ENCODE peak calls at places on chromosome 13, in four cellular contexts. A is SK-N-SH, T is HepG2, B is K562. D is an unnamed sample.

GRCh38 chr13:109869312-109870237 is 83.2 kb upstream of the IRS2 start:
- DNase-seq in A (peak), T (no peak), B (peak), D (no peak)

GRCh38 chr13:79128158-79128557 is 277.9 kb downstream of the RBM26 start:
- DNase-seq in A (no peak), T (peak), B (no peak), D (no peak)

GRCh38 chr13:106597190-106597589 is 29.3 kb upstream of the ARGLU1 start:
- DNase-seq in A (no peak), T (no peak), B (no peak), D (no peak)

GRCh38 chr13:40814803-40815202 is 25.4 kb downstream of the SLC25A15 start:
- DNase-seq in A (no peak), T (no peak), B (no peak), D (no peak)

GRCh38 chr13:25679936-25680335 is 308.2 kb downstream of the ATP8A2 start:
- DNase-seq in A (no peak), T (no peak), B (no peak), D (no peak)

GRCh38 chr13:87459419-87459818 is 211.8 kb upstream of the SLITRK5 start:
- DNase-seq in A (no peak), T (no peak), B (no peak), D (no peak)

GRCh38 chr13:19725320-19725719 is 57.4 kb downstream of the PSPC1 start:
- DNase-seq in A (no peak), T (no peak), B (no peak), D (no peak)

GRCh38 chr13:113647351-113648217 is 10.4 kb downstream of the ATP4B start:
- DNase-seq in A (peak), T (no peak), B (no peak), D (peak)

GRCh38 chr13:113740661-113741060 is 18.4 kb upstream of the TMEM255B start:
- DNase-seq in A (no peak), T (no peak), B (no peak), D (no peak)

GRCh38 chr13:109981000-109981399 is 194.6 kb upstream of the IRS2 start:
- DNase-seq in A (no peak), T (no peak), B (no peak), D (no peak)

GRCh38 chr13:68359105-68359504 is 1129.0 kb upstream of the PCDH9 start:
- DNase-seq in A (no peak), T (no peak), B (no peak), D (no peak)

GRCh38 chr13:75566658-75567057 is 17.1 kb downstream of the UCHL3 start:
- DNase-seq in A (peak), T (peak), B (no peak), D (no peak)

GRCh38 chr13:34044041-34044440 is 226.1 kb downstream of the RFC3 start:
- DNase-seq in A (no peak), T (no peak), B (no peak), D (no peak)

GRCh38 chr13:42893346-42893745 is 98.7 kb downstream of the EPSTI1 start:
- DNase-seq in A (no peak), T (no peak), B (no peak), D (no peak)

GRCh38 chr13:106867249-106867648 is 299.3 kb upstream of the ARGLU1 start:
- DNase-seq in A (peak), T (no peak), B (no peak), D (no peak)

GRCh38 chr13:97977376-97977705 is 23.9 kb downstream of the IPO5 start:
- DNase-seq in A (no peak), T (no peak), B (no peak), D (no peak)

GRCh38 chr13:95341441-95341840 is 40.2 kb upstream of the ABCC4 start:
- DNase-seq in A (no peak), T (no peak), B (no peak), D (no peak)

GRCh38 chr13:41494202-41494601 is 36.9 kb downstream of the RGCC start:
- DNase-seq in A (no peak), T (no peak), B (no peak), D (no peak)

GRCh38 chr13:42894765-42895181 is 97.3 kb downstream of the EPSTI1 start:
- DNase-seq in A (peak), T (no peak), B (no peak), D (no peak)

GRCh38 chr13:111328111-111328802 is 7.8 kb downstream of the TEX29 start:
- DNase-seq in A (no peak), T (no peak), B (no peak), D (no peak)

GRCh38 chr13:52921194-52921593 is 72.8 kb upstream of the PCDH8 start:
- DNase-seq in A (no peak), T (no peak), B (no peak), D (no peak)

GRCh38 chr13:21579754-21580316 is 24.1 kb downstream of the MICU2 start:
- DNase-seq in A (no peak), T (no peak), B (no peak), D (no peak)

GRCh38 chr13:24668955-24669354 is 11.3 kb upstream of the ATP12A start:
- DNase-seq in A (no peak), T (no peak), B (no peak), D (no peak)

GRCh38 chr13:28067526-28067925 is 32.9 kb downstream of the FLT3 start:
- DNase-seq in A (no peak), T (no peak), B (no peak), D (no peak)

GRCh38 chr13:67520886-67521285 is 290.8 kb upstream of the PCDH9 start:
- DNase-seq in A (no peak), T (no peak), B (no peak), D (no peak)

GRCh38 chr13:107881362-107881761 is 334.0 kb downstream of the LIG4 start:
- DNase-seq in A (no peak), T (no peak), B (no peak), D (no peak)

GRCh38 chr13:21672811-21673591 is 2.1 kb downstream of the FGF9 start:
- DNase-seq in A (no peak), T (no peak), B (no peak), D (no peak)

GRCh38 chr13:21670006-21670882 is 629 bp upstream of the FGF9 start:
- DNase-seq in A (peak), T (no peak), B (peak), D (no peak)

GRCh38 chr13:113052206-113052605 is 53.4 kb upstream of the F7 start:
- DNase-seq in A (no peak), T (no peak), B (no peak), D (no peak)

GRCh38 chr13:47463726-47464125 is 537.3 kb downstream of the SUCLA2 start:
- DNase-seq in A (no peak), T (no peak), B (no peak), D (no peak)

GRCh38 chr13:25118371-25118770 is 22.4 kb downstream of the PABPC3 start:
- DNase-seq in A (no peak), T (no peak), B (no peak), D (no peak)

GRCh38 chr13:105410602-105411001 is 1124.9 kb downstream of the EFNB2 start:
- DNase-seq in A (peak), T (peak), B (peak), D (peak)

GRCh38 chr13:110367620-110368019 is 60.5 kb downstream of the COL4A2 start:
- DNase-seq in A (peak), T (no peak), B (no peak), D (no peak)

GRCh38 chr13:103931885-103932284 is 865.7 kb upstream of the SLC10A2 start:
- DNase-seq in A (no peak), T (no peak), B (no peak), D (no peak)

GRCh38 chr13:27578121-27579030 is 42.0 kb downstream of the LNX2 start:
- DNase-seq in A (no peak), T (no peak), B (no peak), D (no peak)

GRCh38 chr13:38674208-38674607 is 12.7 kb upstream of the FREM2 start:
- DNase-seq in A (no peak), T (no peak), B (no peak), D (no peak)

DNA sequence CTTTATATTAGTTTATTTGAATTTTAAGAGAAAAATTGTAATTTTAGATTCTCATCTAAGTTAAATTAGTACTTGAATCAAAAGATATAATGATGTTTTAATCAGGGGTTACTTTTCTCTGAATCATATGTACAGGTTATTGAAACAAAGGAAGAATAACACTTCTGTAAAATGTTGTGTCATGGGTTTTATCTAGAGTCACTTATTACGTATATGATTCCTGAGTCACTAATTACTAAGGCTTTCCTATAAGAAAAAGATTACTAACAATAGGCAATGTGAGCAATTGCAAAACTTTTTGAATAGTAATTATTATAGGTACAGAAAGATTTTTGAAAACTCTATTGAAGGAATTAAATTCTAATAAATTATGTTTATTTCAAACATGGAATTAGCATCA is 99.2 kb upstream of the KLF5 start:
- DNase-seq in A (no peak), T (no peak), B (no peak), D (no peak)
- TF ChIP-seq RAD21 in A (no peak), T (no peak), B (no peak), D (no peak)

GRCh38 chr13:99267927-99268326 is 9.7 kb upstream of the GPR18 start:
- DNase-seq in A (no peak), T (no peak), B (peak), D (no peak)

GRCh38 chr13:99271249-99271648 is 13.1 kb upstream of the GPR18 start:
- DNase-seq in A (no peak), T (no peak), B (no peak), D (no peak)

GRCh38 chr13:99268822-99269221 is 10.6 kb upstream of the GPR18 start:
- DNase-seq in A (no peak), T (no peak), B (no peak), D (no peak)

GRCh38 chr13:99270503-99270902 is 12.3 kb upstream of the GPR18 start:
- DNase-seq in A (no peak), T (no peak), B (no peak), D (no peak)

GRCh38 chr13:99269627-99270252 is 11.6 kb upstream of the GPR18 start:
- DNase-seq in A (peak), T (peak), B (no peak), D (peak)
- TF ChIP-seq ZBTB33 in A (no peak), T (no peak), B (no peak), D (no peak)

DNA sequence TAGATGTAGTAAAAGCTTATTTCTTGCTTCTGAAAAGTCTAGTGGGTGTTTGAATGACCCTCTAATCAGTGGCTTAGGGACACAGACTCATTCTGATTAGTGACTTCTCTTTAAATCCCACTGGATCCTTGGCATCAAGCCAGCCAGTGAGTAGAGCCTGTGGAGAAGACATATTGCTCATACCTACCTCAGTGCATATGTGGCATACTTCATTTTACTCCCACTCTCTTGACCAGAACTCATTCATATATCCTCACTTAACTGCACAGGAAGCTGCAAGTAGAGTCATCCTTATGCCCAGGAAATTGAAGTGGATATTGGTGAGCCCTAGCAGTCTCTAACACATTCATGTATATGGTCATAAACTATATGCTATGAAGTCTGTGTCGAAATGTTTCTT is 148.3 kb downstream of the PDS5B start:
- DNase-seq in A (no peak), T (no peak), B (peak), D (no peak)
- TF ChIP-seq RAD21 in A (no peak), T (no peak), B (no peak), D (no peak)

GRCh38 chr13:99266827-99267226 is 8.6 kb upstream of the GPR18 start:
- DNase-seq in A (no peak), T (no peak), B (no peak), D (no peak)

GRCh38 chr13:99263386-99263785 is 5.2 kb upstream of the GPR18 start:
- DNase-seq in A (no peak), T (no peak), B (no peak), D (no peak)

GRCh38 chr13:99264053-99264452 is 5.9 kb upstream of the GPR18 start:
- DNase-seq in A (no peak), T (no peak), B (no peak), D (no peak)

GRCh38 chr13:99265162-99265822 is 7.1 kb upstream of the GPR18 start:
- DNase-seq in A (no peak), T (no peak), B (no peak), D (no peak)

DNA sequence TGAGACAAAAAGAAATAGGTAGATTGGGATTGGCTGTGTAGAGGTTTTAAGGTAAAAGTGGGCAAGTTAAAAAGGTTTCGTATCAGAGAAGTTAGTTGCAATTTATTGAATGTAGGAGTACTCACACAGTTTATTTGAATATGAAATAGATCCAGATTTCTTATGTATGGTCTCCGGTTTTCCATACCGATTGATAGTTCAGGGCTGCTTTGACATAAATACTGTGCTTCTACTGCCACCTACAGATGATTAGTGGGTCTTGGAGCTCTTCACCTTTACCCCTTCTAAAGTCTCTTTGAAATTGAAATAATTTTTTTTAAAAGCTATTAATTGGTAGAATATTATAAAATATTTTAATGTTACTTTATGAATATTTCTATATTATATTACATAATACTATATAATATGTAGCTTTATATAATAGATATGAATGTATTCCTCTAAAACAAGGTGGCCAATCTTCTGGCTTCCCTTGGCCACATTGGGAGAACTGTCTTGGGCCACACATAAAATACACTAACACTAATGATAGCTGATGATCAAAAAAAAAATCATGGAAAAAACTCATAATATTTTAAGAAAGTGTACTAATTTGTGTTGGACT is 7.7 kb upstream of the GPR18 start:
- DNase-seq in A (peak), T (peak), B (peak), D (peak)
- TF ChIP-seq ZBTB33 in A (no peak), T (no peak), B (no peak), D (no peak)

GRCh38 chr13:100675660-100676129 is 1.1 kb upstream of the TMTC4 start:
- DNase-seq in A (no peak), T (no peak), B (no peak), D (no peak)
- TF ChIP-seq RAD21 in A (no peak), T (no peak), B (no peak), D (no peak)

DNA sequence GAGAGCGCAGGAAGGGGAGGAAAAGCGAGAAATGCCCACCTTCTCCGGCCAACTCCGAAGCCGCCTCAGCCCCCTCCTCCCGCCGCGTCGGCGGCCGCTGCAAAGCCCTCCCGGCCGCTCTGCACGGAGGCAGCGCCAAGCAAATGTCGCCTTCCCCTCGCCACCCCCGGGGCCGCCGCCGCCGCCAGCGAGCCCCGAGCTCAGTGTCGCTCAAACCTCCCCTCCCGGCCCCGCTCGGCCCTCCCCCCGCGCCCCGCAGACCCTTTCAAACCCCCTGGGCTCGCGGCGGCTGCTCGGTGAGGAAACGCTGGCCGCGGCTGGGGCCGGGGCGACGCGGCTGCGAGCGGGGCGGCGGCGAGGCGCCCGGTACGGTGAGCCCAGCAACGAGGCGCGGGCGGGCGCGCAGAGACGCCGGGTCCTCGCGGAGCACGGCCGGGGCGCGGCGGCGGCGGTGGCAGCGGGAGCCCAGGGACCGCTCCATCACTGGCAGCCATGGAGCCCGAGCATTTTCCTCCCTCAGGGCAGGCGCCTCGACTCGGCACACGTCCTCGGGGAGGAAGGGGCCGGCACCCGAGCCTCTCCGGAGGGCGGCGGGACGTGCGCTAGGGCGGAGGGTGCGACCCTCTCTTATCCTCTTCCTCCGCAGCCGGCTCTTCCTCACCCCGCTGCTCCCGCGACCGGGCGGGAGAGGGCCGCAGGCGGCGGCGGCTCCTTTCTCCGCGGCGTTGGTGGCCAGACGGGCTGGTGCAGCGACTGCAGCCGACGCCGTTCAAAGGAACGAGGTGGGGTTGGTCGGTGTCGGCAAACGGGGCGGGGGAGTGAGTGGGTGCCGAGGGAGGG is 486 bp upstream of the TSC22D1 start:
- DNase-seq in A (peak), T (no peak), B (peak), D (no peak)
- TF ChIP-seq ZBTB33 in A (no peak), T (no peak), B (no peak), D (no peak)

GRCh38 chr13:49219647-49220034 is 497 bp upstream of the MLNR start:
- DNase-seq in A (no peak), T (peak), B (no peak), D (no peak)
- TF ChIP-seq RAD21 in A (no peak), T (no peak), B (no peak), D (no peak)